ENCODE peak calls at places on chromosomes 6 and 20, in five cellular contexts. G is ELR; Z is NCI-H774; C is fibroblast of the aortic adventitia; F is stimulated activated CD4-positive, alpha-beta T cell treated with anti-CD3 and anti-CD28 coated beads, Interleukin-4, amount 100 ng/mL, for 1 hour. H is an unnamed sample.

GRCh38 chr6:159376443-159377182 is 207.4 kb downstream of the FNDC1 start:
- DNase-seq in C (peak; percentile 56), G (no peak), F (no peak), Z (no peak), H (no peak)

GRCh38 chr6:42104807-42105713 is 37.4 kb downstream of the C6orf132 start:
- DNase-seq in Z (no peak), C (no peak), G (no peak), F (no peak), H (no peak)

GRCh38 chr20:24469116-24470030 is at the start of gene SYNDIG1:
- DNase-seq in C (peak; percentile 24), F (no peak), Z (no peak), G (no peak), H (no peak)

GRCh38 chr20:23100021-23100753 is 14.1 kb upstream of the CD93 start:
- DNase-seq in G (no peak), C (no peak), Z (no peak), F (no peak), H (no peak)

GRCh38 chr6:138814179-138814834 is 18.4 kb downstream of the ECT2L start:
- DNase-seq in Z (peak; percentile 81), C (no peak), G (no peak), F (no peak), H (no peak)

GRCh38 chr6:26501482-26501986 is 1.4 kb downstream of the BTN1A1 start:
- DNase-seq in C (peak; percentile 11), Z (no peak), G (no peak), F (peak; percentile 36), H (peak; percentile 36)

GRCh38 chr20:44467289-44467883 is 8.3 kb upstream of the TTPAL start:
- DNase-seq in F (no peak), Z (no peak), G (no peak), C (peak; percentile 14), H (no peak)

GRCh38 chr6:26044140-26045045 is 42.8 kb upstream of the HFE start:
- DNase-seq in Z (peak; percentile 65), F (peak; percentile 28), C (peak; percentile 43), G (peak; percentile 72), H (peak; percentile 67)

GRCh38 chr6:149763866-149764265 is 14.3 kb downstream of the PCMT1 start:
- DNase-seq in F (no peak), C (peak; percentile 8), G (no peak), Z (no peak), H (no peak)

GRCh38 chr20:37539956-37540455 is 12.3 kb upstream of the BLCAP start:
- DNase-seq in Z (no peak), F (no peak), G (no peak), C (no peak), H (no peak)

GRCh38 chr6:105302617-105303128 is 100.2 kb downstream of the PREP start:
- DNase-seq in C (no peak), F (no peak), Z (no peak), G (no peak), H (no peak)

GRCh38 chr6:159758031-159759001 is 3.5 kb upstream of the ACAT2 start:
- DNase-seq in G (peak; percentile 90), Z (no peak), F (no peak), C (peak; percentile 28), H (no peak)

GRCh38 chr6:89680150-89680549 is 41.6 kb upstream of the LYRM2 start:
- DNase-seq in F (no peak), C (no peak), G (no peak), Z (no peak), H (no peak)

GRCh38 chr6:14762077-14762476 is 483.8 kb upstream of the JARID2 start:
- DNase-seq in F (no peak), C (no peak), Z (no peak), G (no peak), H (no peak)

GRCh38 chr20:51574248-51575033 is 31.9 kb upstream of the NFATC2 start:
- DNase-seq in C (no peak), G (peak; percentile 65), Z (no peak), F (peak; percentile 39), H (no peak)

GRCh38 chr20:433300-433975 is 25.3 kb downstream of the RBCK1 start:
- DNase-seq in F (peak; percentile 47), G (peak; percentile 64), Z (no peak), C (no peak), H (peak; percentile 77)

GRCh38 chr20:48149887-48150286 is 364.6 kb upstream of the SULF2 start:
- DNase-seq in Z (no peak), F (no peak), G (no peak), C (no peak), H (no peak)

GRCh38 chr6:159104931-159105330 is 60.1 kb upstream of the TAGAP start:
- DNase-seq in G (no peak), Z (peak; percentile 46), F (no peak), C (no peak), H (peak; percentile 53)

GRCh38 chr6:81876977-81877376 is 124.5 kb upstream of the TENT5A start:
- DNase-seq in C (peak; percentile 29), G (peak; percentile 72), Z (no peak), F (no peak), H (no peak)

GRCh38 chr20:47370214-47370613 is 13.7 kb upstream of the ZMYND8 start:
- DNase-seq in F (no peak), C (no peak), G (no peak), Z (no peak), H (no peak)

GRCh38 chr6:168376811-168377480 is 57.4 kb upstream of the DACT2 start:
- DNase-seq in C (no peak), G (no peak), Z (no peak), F (no peak), H (no peak)

GRCh38 chr20:48470141-48470540 is 357.7 kb downstream of the PREX1 start:
- DNase-seq in C (no peak), F (no peak), Z (no peak), G (no peak), H (no peak)

GRCh38 chr6:130574146-130574545 is 208.3 kb downstream of the TMEM200A start:
- DNase-seq in F (no peak), G (no peak), Z (no peak), C (peak; percentile 20), H (no peak)